ENCODE peak calls at places on chromosomes 5 and 9, in eight cellular contexts. D is HepG2, L is ovary, I is stomach, X is A549, J is sigmoid colon, W is K562, O is upper lobe of left lung. M is an unnamed sample. For H3K4me1, the result is how much of the 10 kb centered on the place peaks cover.

GRCh38 chr5:120901199-120901598 is 437.1 kb downstream of the PRR16 start:
- DNase-seq in D (no peak), L (no peak), I (no peak), X (no peak), J (no peak), W (no peak), O (no peak), M (no peak)

GRCh38 chr5:107607656-107608368 is 62.9 kb downstream of the EFNA5 start:
- DNase-seq in D (no peak), L (no peak), I (no peak), X (peak), J (no peak), W (no peak), O (no peak), M (no peak)

GRCh38 chr5:33785571-33785970 is 106.2 kb downstream of the ADAMTS12 start:
- DNase-seq in D (no peak), L (no peak), I (no peak), X (no peak), J (no peak), W (no peak), O (no peak), M (no peak)

GRCh38 chr5:42582723-42583122 is 159.5 kb downstream of the GHR start:
- DNase-seq in D (no peak), L (no peak), I (no peak), X (no peak), J (no peak), W (no peak), O (no peak), M (no peak)

GRCh38 chr9:29750062-29750461 is 2176.8 kb upstream of the C9orf72 start:
- DNase-seq in D (no peak), L (no peak), I (no peak), X (no peak), J (no peak), W (no peak), O (no peak), M (no peak)

GRCh38 chr5:74206571-74207550 is 433.7 kb downstream of the ENC1 start:
- DNase-seq in D (no peak), L (peak), I (peak), X (no peak), J (peak), W (no peak), O (peak), M (peak)

GRCh38 chr9:86605303-86605702 is 251.1 kb upstream of the TUT7 start:
- DNase-seq in D (no peak), L (no peak), I (no peak), X (no peak), J (no peak), W (no peak), O (no peak), M (no peak)

GRCh38 chr5:14673443-14673842 is 8.9 kb downstream of the OTULIN start:
- DNase-seq in D (no peak), L (no peak), I (no peak), X (no peak), J (no peak), W (no peak), O (no peak), M (no peak)

GRCh38 chr9:113635586-113635985 is 172.1 kb downstream of the RGS3 start:
- DNase-seq in D (no peak), L (no peak), I (no peak), X (no peak), J (peak), W (no peak), O (peak), M (no peak)

GRCh38 chr5:132251220-132251725 is 6.2 kb upstream of the PDLIM4 start:
- DNase-seq in D (no peak), L (no peak), I (no peak), X (no peak), J (peak), W (no peak), O (peak), M (peak)

GRCh38 chr5:141199359-141200235 is at the start of gene PCDHB11:
- DNase-seq in D (peak), L (no peak), I (no peak), X (peak), J (no peak), W (no peak), O (no peak), M (no peak)

GRCh38 chr5:9316733-9317132 is 229.1 kb downstream of the SEMA5A start:
- DNase-seq in D (no peak), L (no peak), I (no peak), X (no peak), J (no peak), W (no peak), O (no peak), M (no peak)

GRCh38 chr5:38529955-38530644 is 26.3 kb downstream of the LIFR start:
- DNase-seq in D (no peak), L (no peak), I (no peak), X (no peak), J (no peak), W (no peak), O (no peak), M (no peak)

GRCh38 chr5:111697881-111698757 is 58.9 kb downstream of the NREP start:
- DNase-seq in D (no peak), L (no peak), I (no peak), X (peak), J (no peak), W (no peak), O (peak), M (no peak)

GRCh38 chr9:125894566-125894965 is 147.4 kb downstream of the PBX3 start:
- DNase-seq in D (no peak), L (no peak), I (no peak), X (no peak), J (no peak), W (no peak), O (no peak), M (no peak)

GRCh38 chr9:108860354-108860753 is 1.7 kb upstream of the ACTL7A start:
- DNase-seq in D (no peak), L (no peak), I (no peak), X (no peak), J (no peak), W (no peak), O (no peak), M (no peak)

GRCh38 chr5:167014657-167015056 is 1276.8 kb upstream of the WWC1 start:
- DNase-seq in D (no peak), L (no peak), I (no peak), X (no peak), J (no peak), W (no peak), O (no peak), M (no peak)

GRCh38 chr5:86909461-86909881 is 291.7 kb downstream of the COX7C start:
- DNase-seq in D (no peak), L (no peak), I (no peak), X (peak), J (no peak), W (no peak), O (no peak), M (no peak)

GRCh38 chr5:75656311-75657003 is 45.2 kb downstream of the ANKDD1B start:
- DNase-seq in D (no peak), L (no peak), I (no peak), X (no peak), J (no peak), W (no peak), O (no peak), M (no peak)

GRCh38 chr9:12818431-12819000 is 43.7 kb downstream of the LURAP1L start:
- DNase-seq in D (no peak), L (no peak), I (no peak), X (peak), J (no peak), W (no peak), O (peak), M (peak)

GRCh38 chr9:106861585-106862114 is 1.3 kb upstream of the ZNF462 start:
- DNase-seq in D (no peak), L (no peak), I (no peak), X (no peak), J (no peak), W (no peak), O (no peak), M (no peak)

GRCh38 chr9:85897853-85898252 is 43.1 kb upstream of the NAA35 start:
- DNase-seq in D (no peak), L (no peak), I (no peak), X (no peak), J (no peak), W (no peak), O (no peak), M (no peak)

GRCh38 chr5:1302258-1302657 is 7.4 kb upstream of the TERT start:
- DNase-seq in D (no peak), L (no peak), I (no peak), X (no peak), J (no peak), W (no peak), O (no peak), M (no peak)

GRCh38 chr9:121450241-121450640 is 49.4 kb downstream of the GGTA1 start:
- DNase-seq in D (no peak), L (no peak), I (no peak), X (no peak), J (no peak), W (no peak), O (no peak), M (no peak)

GRCh38 chr9:18361621-18362020 is 112.3 kb upstream of the ADAMTSL1 start:
- DNase-seq in D (no peak), L (no peak), I (no peak), X (no peak), J (no peak), W (no peak), O (no peak), M (no peak)

GRCh38 chr9:4579011-4579410 is 83.1 kb upstream of the PLPP6 start:
- DNase-seq in D (no peak), L (no peak), I (no peak), X (no peak), J (no peak), W (no peak), O (no peak), M (no peak)

GRCh38 chr5:37005252-37005651 is 128.7 kb downstream of the NIPBL start:
- DNase-seq in D (no peak), L (no peak), I (no peak), X (no peak), J (no peak), W (no peak), O (no peak), M (no peak)

GRCh38 chr5:122463221-122463620 is 151.2 kb downstream of the SNCAIP start:
- DNase-seq in D (no peak), L (no peak), I (no peak), X (no peak), J (no peak), W (no peak), O (no peak), M (no peak)

GRCh38 chr5:122464191-122464590 is 152.2 kb downstream of the SNCAIP start:
- DNase-seq in D (no peak), L (no peak), I (no peak), X (no peak), J (no peak), W (no peak), O (no peak), M (no peak)

GRCh38 chr5:122468351-122469111 is 156.5 kb downstream of the SNCAIP start:
- DNase-seq in D (no peak), L (no peak), I (no peak), X (no peak), J (no peak), W (no peak), O (no peak), M (no peak)

GRCh38 chr5:122465086-122465485 is 153.0 kb downstream of the SNCAIP start:
- DNase-seq in D (no peak), L (no peak), I (no peak), X (no peak), J (no peak), W (no peak), O (no peak), M (no peak)

GRCh38 chr5:122465994-122466393 is 154.0 kb downstream of the SNCAIP start:
- DNase-seq in D (no peak), L (no peak), I (no peak), X (no peak), J (no peak), W (no peak), O (no peak), M (no peak)
- H3K4me1 ChIP-seq in D (under half), L (under half), I (under half), X (under half), J (under half), W (under half), O (under half), M (under half)

DNA sequence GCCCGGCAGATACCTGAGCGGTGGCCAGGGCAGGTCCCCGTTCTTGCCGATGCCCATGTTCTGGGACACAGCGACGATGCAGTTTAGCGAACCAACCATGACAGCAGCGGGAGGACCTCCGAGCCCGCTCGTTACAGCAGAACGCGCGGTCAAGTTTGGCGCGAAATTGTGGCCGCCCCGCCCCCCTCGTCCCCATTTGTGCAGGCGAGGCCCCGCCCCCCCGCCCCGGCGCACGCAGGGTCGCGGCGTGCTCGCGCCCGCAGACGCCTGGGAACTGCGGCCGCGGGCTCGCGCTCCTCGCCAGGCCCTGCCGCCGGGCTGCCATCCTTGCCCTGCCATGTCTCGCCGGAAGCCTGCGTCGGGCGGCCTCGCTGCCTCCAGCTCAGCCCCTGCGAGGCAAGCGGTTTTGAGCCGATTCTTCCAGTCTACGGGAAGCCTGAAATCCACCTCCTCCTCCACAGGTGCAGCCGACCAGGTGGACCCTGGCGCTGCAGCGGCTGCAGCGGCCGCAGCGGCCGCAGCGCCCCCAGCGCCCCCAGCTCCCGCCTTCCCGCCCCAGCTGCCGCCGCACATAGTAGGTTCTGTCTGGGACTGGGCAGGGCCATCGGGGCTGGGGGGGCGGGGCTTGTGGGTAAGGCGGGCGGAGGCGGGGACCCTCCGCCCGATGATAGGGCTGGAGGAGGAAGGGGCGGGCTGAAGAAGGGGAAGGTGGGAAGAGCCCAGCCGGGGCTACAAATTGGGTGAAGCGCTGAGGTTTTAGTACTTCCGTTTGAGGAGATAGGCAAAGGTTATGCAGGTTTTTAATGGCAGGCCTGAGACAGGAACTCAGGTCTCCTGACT is at the start of the genes DHFR and MSH3:
- DNase-seq in D (peak), L (peak), I (peak), X (peak), J (peak), W (peak), O (peak), M (peak)
- TF ChIP-seq POLR2A in D (peak), L (no peak), I (no peak), X (peak), J (no peak), W (peak), O (peak), M (peak)

DNA sequence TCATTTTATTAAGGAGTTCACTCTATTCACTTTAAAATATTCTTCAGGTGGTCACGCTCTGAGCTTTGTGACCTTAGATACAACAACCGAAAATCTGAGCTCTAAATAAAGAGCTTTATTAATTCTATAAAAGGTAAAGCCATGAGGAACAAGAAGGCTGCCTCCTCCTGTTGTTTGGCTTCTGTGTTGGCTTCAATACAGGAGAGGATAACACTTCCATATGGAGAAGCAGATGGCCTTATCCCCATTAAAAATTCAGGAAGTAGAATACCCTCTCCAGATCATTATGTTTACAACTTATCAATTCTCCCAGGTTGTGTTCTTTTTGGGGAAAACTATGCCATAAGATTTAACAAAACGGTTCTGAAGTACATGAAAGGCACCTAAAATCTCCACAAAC is 128.4 kb downstream of the TTC39B start:
- DNase-seq in D (no peak), L (no peak), I (no peak), X (no peak), J (no peak), W (no peak), O (no peak), M (no peak)
- TF ChIP-seq EP300 in D (no peak), L (no peak), I (no peak), X (no peak), J (no peak), W (no peak), O (no peak), M (no peak)

GRCh38 chr9:94761506-94761905 is 35.0 kb downstream of the AOPEP start:
- DNase-seq in D (no peak), L (no peak), I (no peak), X (no peak), J (no peak), W (no peak), O (no peak), M (no peak)
- H3K4me1 ChIP-seq in D (under half), L (under half), I (under half), X (under half), J (under half), W (under half), O (under half), M (under half)

DNA sequence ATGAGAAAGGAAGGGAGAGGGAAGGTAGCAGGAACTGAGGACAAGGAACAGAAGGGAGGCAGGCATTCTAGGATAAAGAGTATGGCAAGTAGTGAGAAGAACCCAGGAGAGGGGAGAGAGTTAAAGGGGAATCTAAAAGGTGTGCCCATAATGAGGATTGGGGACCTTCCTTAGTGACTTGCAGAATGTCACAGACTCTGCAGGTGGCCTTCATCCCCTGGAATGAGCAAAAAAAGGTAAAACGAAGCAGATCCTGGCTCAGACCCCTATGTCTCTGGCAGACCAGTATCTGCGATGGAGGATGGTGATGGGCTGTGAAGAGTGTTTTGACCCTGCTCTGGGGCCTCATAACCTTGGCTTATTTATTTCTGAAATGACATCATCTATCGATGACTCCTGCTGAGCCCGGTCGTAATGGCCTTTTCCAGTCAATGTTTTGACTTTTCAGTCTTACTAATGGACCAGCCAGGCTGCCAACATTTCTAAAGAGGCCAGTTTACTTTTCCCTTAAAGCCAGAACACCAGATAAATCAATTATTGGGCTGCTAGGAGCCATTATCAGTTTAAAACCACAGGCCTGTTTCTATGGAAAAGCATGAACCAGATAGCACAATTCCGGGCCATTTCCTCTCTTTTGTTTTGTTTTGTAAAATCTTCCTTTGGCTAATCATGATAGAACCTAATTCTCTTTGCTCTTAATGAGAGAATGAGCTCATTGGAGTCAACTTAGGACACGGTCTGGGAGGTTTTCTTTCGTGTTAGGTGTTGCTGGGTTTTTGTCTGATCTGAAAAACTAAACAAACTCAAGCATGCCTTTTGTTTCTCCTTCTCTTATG is 3.1 kb downstream of the TMOD1 start:
- DNase-seq in D (no peak), L (peak), I (no peak), X (no peak), J (no peak), W (peak), O (no peak), M (no peak)
- TF ChIP-seq POLR2A in D (no peak), L (no peak), I (no peak), X (no peak), J (no peak), W (no peak), O (no peak), M (no peak)

GRCh38 chr5:151581347-151581746 is 9.8 kb downstream of the FAT2 start:
- DNase-seq in D (no peak), L (no peak), I (no peak), X (no peak), J (no peak), W (no peak), O (no peak), M (no peak)

GRCh38 chr5:151580858-151581257 is 10.3 kb downstream of the FAT2 start:
- DNase-seq in D (no peak), L (no peak), I (no peak), X (no peak), J (no peak), W (no peak), O (no peak), M (no peak)

GRCh38 chr5:151581841-151582583 is 9.1 kb downstream of the FAT2 start:
- DNase-seq in D (no peak), L (no peak), I (no peak), X (no peak), J (no peak), W (no peak), O (no peak), M (no peak)

GRCh38 chr5:151585970-151586369 is 5.2 kb downstream of the FAT2 start:
- DNase-seq in D (no peak), L (no peak), I (no peak), X (no peak), J (no peak), W (no peak), O (no peak), M (no peak)

GRCh38 chr5:151584057-151584937 is 6.8 kb downstream of the FAT2 start:
- DNase-seq in D (no peak), L (no peak), I (no peak), X (no peak), J (no peak), W (no peak), O (no peak), M (no peak)
- TF ChIP-seq EP300 in D (no peak), L (no peak), I (no peak), X (no peak), J (no peak), W (no peak), O (no peak), M (no peak)

GRCh38 chr9:104905153-104905901 is 22.6 kb downstream of the ABCA1 start:
- DNase-seq in D (no peak), L (no peak), I (no peak), X (no peak), J (no peak), W (no peak), O (no peak), M (no peak)
- H3K4me1 ChIP-seq in D (half or more), L (under half), I (under half), X (under half), J (half or more), W (under half), O (half or more), M (half or more)

M was measured in transverse colon.